ENCODE peak calls at places on chromosomes 16 and 17, in five cellular contexts. Z is NCI-H82; M is RWPE1; R is AG08395; V is naive thymus-derived CD8-positive, alpha-beta T cell. N is an unnamed sample.

GRCh38 chr16:35409503-35409902 is 1950.1 kb downstream of the TP53TG3F start:
- DNase-seq in Z (no peak), M (no peak), R (no peak), V (no peak), N (no peak)

GRCh38 chr17:33778505-33779398 is 476.3 kb upstream of the CCL2 start:
- DNase-seq in Z (peak), M (peak), R (peak), V (no peak), N (peak)

GRCh38 chr17:51000835-51001638 is 119.6 kb downstream of the SPAG9 start:
- DNase-seq in Z (peak), M (peak), R (peak), V (no peak), N (peak)

GRCh38 chr17:80195671-80196529 is 24.2 kb downstream of the SGSH start:
- DNase-seq in Z (peak), M (no peak), R (peak), V (peak), N (no peak)

GRCh38 chr17:10622610-10623485 is 34.3 kb downstream of the MYH3 start:
- DNase-seq in Z (no peak), M (peak), R (no peak), V (no peak), N (peak)

GRCh38 chr16:67397451-67397801 is 4.1 kb upstream of the TPPP3 start:
- DNase-seq in Z (peak), M (no peak), R (no peak), V (no peak), N (no peak)

GRCh38 chr16:23941963-23942564 is 106.3 kb downstream of the PRKCB start:
- DNase-seq in Z (peak), M (no peak), R (no peak), V (no peak), N (no peak)

GRCh38 chr16:52474679-52475078 is 72.3 kb downstream of the TOX3 start:
- DNase-seq in Z (no peak), M (no peak), R (no peak), V (no peak), N (no peak)

GRCh38 chr16:11914759-11915643 is 755 bp downstream of the GSPT1 start:
- DNase-seq in Z (peak), M (no peak), R (peak), V (peak), N (peak)

GRCh38 chr16:84616515-84616914 is 1.4 kb downstream of the COTL1 start:
- DNase-seq in Z (peak), M (peak), R (no peak), V (no peak), N (peak)

GRCh38 chr17:20935740-20936139 is 107.1 kb downstream of the USP22 start:
- DNase-seq in Z (no peak), M (peak), R (peak), V (no peak), N (peak)

GRCh38 chr17:77802811-77803220 is 155.7 kb upstream of the TNRC6C start:
- DNase-seq in Z (peak), M (no peak), R (peak), V (no peak), N (no peak)

GRCh38 chr16:89241187-89242003 is 23.9 kb downstream of the ZNF778 start:
- DNase-seq in Z (peak), M (peak), R (peak), V (peak), N (peak)

GRCh38 chr16:69318177-69318910 is 7.2 kb downstream of the VPS4A start:
- DNase-seq in Z (no peak), M (no peak), R (no peak), V (no peak), N (no peak)

GRCh38 chr17:75159196-75160031 is 5.1 kb upstream of the JPT1 start:
- DNase-seq in Z (no peak), M (peak), R (no peak), V (no peak), N (peak)

GRCh38 chr16:87201052-87201451 is 116.1 kb downstream of the C16orf95 start:
- DNase-seq in Z (peak), M (peak), R (peak), V (no peak), N (peak)

GRCh38 chr17:61425682-61426481 is 26.2 kb downstream of the TBX2 start:
- DNase-seq in Z (peak), M (no peak), R (no peak), V (no peak), N (no peak)

GRCh38 chr17:72171703-72172670 is 51.2 kb downstream of the SOX9 start:
- DNase-seq in Z (no peak), M (no peak), R (peak), V (no peak), N (peak)

GRCh38 chr17:63156986-63157385 is 191.0 kb downstream of the TANC2 start:
- DNase-seq in Z (no peak), M (no peak), R (no peak), V (no peak), N (no peak)

GRCh38 chr16:73020409-73020884 is 27.5 kb downstream of the ZFHX3 start:
- DNase-seq in Z (no peak), M (peak), R (peak), V (no peak), N (peak)

GRCh38 chr17:80855968-80856862 is 135.4 kb upstream of the CHMP6 start:
- DNase-seq in Z (no peak), M (peak), R (peak), V (no peak), N (peak)

GRCh38 chr16:69381231-69381630 is 4.6 kb downstream of the TERF2 start:
- DNase-seq in Z (no peak), M (no peak), R (no peak), V (no peak), N (no peak)

N was measured in epithelial cell of esophagus.